ENCODE peak calls at places on chromosome 16, in nine cellular contexts. X is PC-9, Z is DND-41, Y is OCI-LY7, V is hepatocyte, J is GM23248, T is Karpas-422, E is fibroblast of lung, I is K562. U is an unnamed sample.
A peak's percentile ranks its signal among the peaks of the same experiment; 100 is the strongest.

GRCh38 chr16:8109510-8110369 is 480.6 kb downstream of the TMEM114 start:
- DNase-seq in X (no peak), Z (no peak), Y (no peak), V (no peak), J (no peak), T (no peak), E (no peak), I (peak; percentile 95), U (peak; percentile 10)

GRCh38 chr16:29674188-29674587 is 4.8 kb upstream of the QPRT start:
- DNase-seq in X (no peak), Z (no peak), Y (no peak), V (no peak), J (peak; percentile 30), T (no peak), E (peak; percentile 52), I (peak; percentile 77), U (no peak)

GRCh38 chr16:619476-620100 is 11.2 kb upstream of the WFIKKN1 start:
- DNase-seq in X (no peak), Z (no peak), Y (no peak), V (no peak), J (no peak), T (no peak), E (no peak), I (no peak), U (peak; percentile 62)

GRCh38 chr16:4846503-4846900 is 586 bp downstream of the GLYR1 start:
- DNase-seq in X (peak; percentile 44), Z (peak; percentile 20), Y (peak; percentile 55), V (peak; percentile 80), J (peak; percentile 87), T (peak; percentile 64), E (peak; percentile 53), I (peak; percentile 65), U (peak; percentile 86)

GRCh38 chr16:4743217-4743897 is 9.0 kb downstream of the DNAAF8 start:
- DNase-seq in X (no peak), Z (no peak), Y (no peak), V (no peak), J (peak; percentile 30), T (no peak), E (no peak), I (no peak), U (peak; percentile 79)

GRCh38 chr16:56073508-56073907 is 117.8 kb upstream of the GNAO1 start:
- DNase-seq in X (no peak), Z (no peak), Y (no peak), V (no peak), J (no peak), T (no peak), E (no peak), I (no peak), U (no peak)

GRCh38 chr16:50548659-50549560 is 714 bp downstream of the NKD1 start:
- DNase-seq in X (no peak), Z (no peak), Y (no peak), V (no peak), J (peak; percentile 59), T (no peak), E (no peak), I (no peak), U (no peak)

GRCh38 chr16:16857603-16858283 is 478.8 kb downstream of the NPIPA7 start:
- DNase-seq in X (no peak), Z (no peak), Y (no peak), V (peak; percentile 36), J (peak; percentile 28), T (no peak), E (no peak), I (no peak), U (no peak)

GRCh38 chr16:46717692-46718091 is 28.2 kb downstream of the ORC6 start:
- DNase-seq in X (no peak), Z (no peak), Y (no peak), V (no peak), J (no peak), T (no peak), E (no peak), I (no peak), U (no peak)
- H3K4me1 ChIP-seq in X (no peaks in the 10 kb centered on the region), Z (no peaks in the 10 kb centered on the region), Y (peaks cover 3% of the 10 kb centered on the region), V (no peaks in the 10 kb centered on the region), J (no peaks in the 10 kb centered on the region), T (peaks cover 13% of the 10 kb centered on the region), E (no peaks in the 10 kb centered on the region), I (no peaks in the 10 kb centered on the region), U (no peaks in the 10 kb centered on the region)

GRCh38 chr16:88566158-88566557 is 4.0 kb upstream of the ZC3H18 start:
- DNase-seq in X (no peak), Z (no peak), Y (no peak), V (no peak), J (peak; percentile 90), T (no peak), E (peak; percentile 21), I (peak; percentile 73), U (no peak)

GRCh38 chr16:88556294-88556988 is 13.8 kb upstream of the ZC3H18 start:
- DNase-seq in X (no peak), Z (no peak), Y (peak; percentile 56), V (no peak), J (no peak), T (no peak), E (no peak), I (no peak), U (peak; percentile 6)

GRCh38 chr16:88560722-88561484 is 9.3 kb upstream of the ZC3H18 start:
- DNase-seq in X (no peak), Z (peak; percentile 66), Y (no peak), V (peak; percentile 60), J (peak; percentile 48), T (peak; percentile 47), E (peak; percentile 31), I (peak; percentile 77), U (no peak)

GRCh38 chr16:88558457-88559442 is 11.5 kb upstream of the ZC3H18 start:
- DNase-seq in X (peak; percentile 49), Z (no peak), Y (peak; percentile 65), V (peak; percentile 84), J (peak; percentile 66), T (peak; percentile 53), E (peak; percentile 74), I (peak; percentile 92), U (peak; percentile 92)

DNA sequence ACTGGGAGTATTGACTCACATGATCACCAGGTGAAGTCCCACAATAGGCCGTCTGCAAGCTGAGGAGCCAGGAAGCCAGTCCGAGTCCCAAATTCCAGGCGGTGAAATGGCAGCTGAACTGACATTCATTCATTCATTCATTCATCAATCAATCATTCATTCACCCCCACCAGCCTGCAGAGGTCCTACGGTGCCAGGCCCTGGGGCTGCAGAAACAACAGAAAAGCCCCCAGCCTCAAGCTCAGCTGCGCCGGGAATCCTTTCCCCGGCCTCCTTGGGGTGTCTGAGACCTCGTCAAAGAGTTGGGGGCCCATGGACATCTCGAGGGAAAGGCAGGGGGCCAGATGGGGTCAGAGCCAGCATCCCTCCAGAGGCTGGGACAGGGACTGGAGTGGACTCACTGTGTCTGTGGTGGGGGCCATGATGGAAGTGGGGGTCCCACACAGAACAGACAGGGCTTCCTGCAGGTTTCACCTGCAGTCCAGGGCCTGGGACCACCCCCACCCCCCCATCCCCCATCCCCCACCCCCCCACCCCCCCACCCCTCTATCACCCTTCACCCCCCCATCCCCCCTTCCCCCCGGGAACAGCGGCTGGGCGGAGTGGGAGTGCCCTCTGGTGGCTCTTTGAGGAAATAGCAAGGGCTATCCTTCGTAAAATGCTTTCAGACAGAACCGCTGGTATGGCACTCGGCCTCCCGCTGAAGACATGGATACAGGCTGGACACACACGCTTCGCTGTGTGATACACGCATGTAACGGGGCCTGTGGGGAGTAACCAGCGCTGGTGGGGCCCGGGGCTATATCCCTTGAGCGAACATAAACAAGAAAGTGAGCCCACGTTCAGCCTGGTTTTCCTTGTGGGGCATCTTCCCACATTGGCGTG is 8.5 kb upstream of the ZC3H18 start:
- DNase-seq in X (no peak), Z (peak; percentile 55), Y (peak; percentile 62), V (peak; percentile 63), J (peak; percentile 75), T (peak; percentile 82), E (peak; percentile 63), I (peak; percentile 74), U (peak; percentile 97)
- H2AFZ ChIP-seq in X (peak overlapping the region; percentile 50), Z (no peak overlapping the region), Y (no peak overlapping the region), V (no peak overlapping the region), J (peak overlapping the region; percentile 80), T (no peak overlapping the region), E (peak overlapping the region; percentile 73), I (peak overlapping the region; percentile 62), U (peak overlapping the region; percentile 93)

GRCh38 chr16:85112364-85112763 is at the start of gene CIBAR2:
- DNase-seq in X (no peak), Z (no peak), Y (no peak), V (no peak), J (no peak), T (no peak), E (no peak), I (no peak), U (peak; percentile 76)

GRCh38 chr16:85107532-85107931 is 4.7 kb downstream of the CIBAR2 start:
- DNase-seq in X (no peak), Z (no peak), Y (no peak), V (no peak), J (no peak), T (no peak), E (no peak), I (no peak), U (peak; percentile 44)

GRCh38 chr16:85111184-85111583 is 1.1 kb downstream of the CIBAR2 start:
- DNase-seq in X (no peak), Z (no peak), Y (no peak), V (no peak), J (no peak), T (no peak), E (no peak), I (no peak), U (peak; percentile 34)

GRCh38 chr16:85107083-85107482 is 5.2 kb downstream of the CIBAR2 start:
- DNase-seq in X (no peak), Z (no peak), Y (no peak), V (no peak), J (no peak), T (no peak), E (no peak), I (no peak), U (peak; percentile 68)

DNA sequence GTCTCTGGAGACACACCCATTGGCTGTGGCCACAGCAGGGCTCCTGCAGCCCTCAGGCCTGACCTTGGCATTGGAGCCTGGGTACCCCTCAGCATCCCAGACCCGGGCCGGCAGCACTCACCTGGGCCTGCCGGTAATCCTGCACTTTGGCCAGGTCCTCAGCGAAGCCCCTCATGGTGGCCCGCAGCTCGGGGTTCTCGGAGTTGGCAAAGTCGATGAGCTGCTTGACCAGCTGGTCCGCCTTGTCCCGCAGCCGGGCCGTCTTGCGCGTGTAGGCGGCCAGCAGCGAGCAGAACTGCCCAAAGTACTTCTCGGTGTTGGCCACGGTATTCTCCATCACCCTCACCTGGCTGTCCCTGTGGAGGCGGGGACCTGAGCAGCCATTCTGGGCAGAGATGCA is 2.2 kb downstream of the CIBAR2 start:
- DNase-seq in X (no peak), Z (no peak), Y (no peak), V (no peak), J (no peak), T (no peak), E (no peak), I (no peak), U (peak; percentile 39)
- H3K36me3 ChIP-seq in X (no peaks in the 10 kb centered on the region), Z (no peaks in the 10 kb centered on the region), Y (no peaks in the 10 kb centered on the region), V (no peaks in the 10 kb centered on the region), J (no peaks in the 10 kb centered on the region), T (no peaks in the 10 kb centered on the region), E (no peaks in the 10 kb centered on the region), I (no peaks in the 10 kb centered on the region), U (no peaks in the 10 kb centered on the region)

GRCh38 chr16:31196324-31197088 is 6.1 kb downstream of the PYCARD start:
- DNase-seq in X (no peak), Z (no peak), Y (no peak), V (no peak), J (no peak), T (no peak), E (no peak), I (no peak), U (no peak)
- H3K4me1 ChIP-seq in X (peaks cover 8% of the 10 kb centered on the region), Z (peaks cover 9% of the 10 kb centered on the region), Y (peaks cover 17% of the 10 kb centered on the region), V (peaks cover 9% of the 10 kb centered on the region), J (peaks cover 2% of the 10 kb centered on the region), T (peaks cover 16% of the 10 kb centered on the region), E (no peaks in the 10 kb centered on the region), I (peaks cover 10% of the 10 kb centered on the region), U (peaks cover 2% of the 10 kb centered on the region)

GRCh38 chr16:22204091-22204655 is 1.9 kb upstream of the EEF2K start:
- DNase-seq in X (no peak), Z (no peak), Y (no peak), V (no peak), J (no peak), T (no peak), E (no peak), I (no peak), U (no peak)
- H2AFZ ChIP-seq in X (no peak overlapping the region), Z (no peak overlapping the region), Y (peak overlapping the region; percentile 23), V (no peak overlapping the region), J (no peak overlapping the region), T (no peak overlapping the region), E (no peak overlapping the region), I (no peak overlapping the region), U (no peak overlapping the region)

U was measured in osteoblast.